ENCODE peak calls at places on chromosomes 6 and 20, in five cellular contexts. K is vagina, Y is SK-N-SH, F is cardiac muscle cell, P is heart right ventricle. R is an unnamed sample.

GRCh38 chr6:10268661-10269060 is 146.2 kb downstream of the TFAP2A start:
- DNase-seq in F (no peak), K (no peak), P (no peak), Y (no peak), R (no peak)

GRCh38 chr6:15355683-15356099 is 109.8 kb downstream of the JARID2 start:
- DNase-seq in Y (no peak), K (no peak), F (peak; percentile 32), P (no peak), R (no peak)

GRCh38 chr6:126657556-126658129 is 317.7 kb downstream of the CENPW start:
- DNase-seq in Y (peak; percentile 7), F (peak; percentile 23), K (no peak), P (no peak), R (peak; percentile 48)

GRCh38 chr6:43181942-43182860 is at the start of gene CUL9:
- DNase-seq in K (no peak), F (peak; percentile 89), P (peak; percentile 86), Y (peak; percentile 94), R (peak; percentile 72)

GRCh38 chr6:140586426-140587061 is 1212.1 kb upstream of the CITED2 start:
- DNase-seq in F (no peak), K (no peak), P (no peak), Y (no peak), R (no peak)

GRCh38 chr6:149234051-149234962 is 83.2 kb upstream of the TAB2 start:
- DNase-seq in P (no peak), K (no peak), F (no peak), Y (no peak), R (no peak)

GRCh38 chr6:114906096-114906495 is 563.3 kb upstream of the HS3ST5 start:
- DNase-seq in Y (no peak), K (no peak), F (no peak), P (no peak), R (no peak)

GRCh38 chr20:60062431-60063336 is 104.5 kb downstream of the CDH26 start:
- DNase-seq in K (peak; percentile 79), F (no peak), P (no peak), Y (peak; percentile 57), R (peak; percentile 37)

GRCh38 chr6:31834704-31835375 is 7.3 kb downstream of the HSPA1B start:
- DNase-seq in K (no peak), F (peak; percentile 82), P (peak; percentile 81), Y (peak; percentile 87), R (peak; percentile 80)

GRCh38 chr6:133594551-133594950 is 294.4 kb upstream of the TCF21 start:
- DNase-seq in P (no peak), Y (no peak), F (no peak), K (no peak), R (no peak)

GRCh38 chr6:84282566-84282965 is 55.1 kb upstream of the CEP162 start:
- DNase-seq in P (no peak), K (no peak), F (no peak), Y (no peak), R (no peak)

GRCh38 chr6:119325559-119326240 is 23.9 kb downstream of the MAN1A1 start:
- DNase-seq in F (no peak), P (no peak), K (no peak), Y (no peak), R (no peak)
- H3K4me1 ChIP-seq in F (peaks cover 24% of the 10 kb centered on the region), P (no peaks in the 10 kb centered on the region), K (peaks cover 22% of the 10 kb centered on the region), Y (no peaks in the 10 kb centered on the region), R (peaks cover 33% of the 10 kb centered on the region)

GRCh38 chr6:24893342-24893850 is 42.4 kb downstream of the RIPOR2 start:
- DNase-seq in K (no peak), Y (no peak), P (no peak), F (no peak), R (no peak)
- H3K4me1 ChIP-seq in K (peaks cover 5% of the 10 kb centered on the region), Y (no peaks in the 10 kb centered on the region), P (no peaks in the 10 kb centered on the region), F (no peaks in the 10 kb centered on the region), R (peaks cover 2% of the 10 kb centered on the region)

GRCh38 chr6:129747588-129748112 is 37.7 kb upstream of the ARHGAP18 start:
- DNase-seq in F (no peak), P (no peak), Y (no peak), K (no peak), R (no peak)
- H3K4me1 ChIP-seq in F (peaks cover 6% of the 10 kb centered on the region), P (peaks cover 40% of the 10 kb centered on the region), Y (peaks cover 60% of the 10 kb centered on the region), K (peaks cover 50% of the 10 kb centered on the region), R (peaks cover 4% of the 10 kb centered on the region)

DNA sequence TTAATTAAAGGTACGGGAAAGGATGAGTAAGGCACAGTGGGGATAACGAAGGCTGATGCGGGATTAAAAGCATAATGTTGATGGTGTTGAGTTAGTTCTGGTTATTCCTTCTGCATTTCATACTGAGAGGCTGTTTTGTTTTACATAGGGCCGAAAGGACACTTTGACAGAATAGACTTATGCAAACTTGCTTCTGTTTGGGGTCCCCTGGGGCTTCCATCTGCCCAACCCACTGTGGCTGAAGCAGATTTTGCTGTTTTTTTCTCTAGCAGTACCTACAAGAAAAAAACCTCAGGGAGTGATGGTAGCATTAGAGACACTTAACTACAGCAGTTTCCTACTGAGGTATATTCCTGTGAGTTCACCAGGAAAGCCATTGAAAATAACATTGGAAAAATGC is 136.1 kb upstream of the SUPT3H start:
- DNase-seq in Y (no peak), F (no peak), K (no peak), P (no peak), R (no peak)
- H3K4me1 ChIP-seq in Y (no peaks in the 10 kb centered on the region), F (no peaks in the 10 kb centered on the region), K (no peaks in the 10 kb centered on the region), P (no peaks in the 10 kb centered on the region), R (no peaks in the 10 kb centered on the region)

GRCh38 chr6:13295576-13295975 is 32.8 kb downstream of the TBC1D7 start:
- DNase-seq in P (no peak), F (no peak), Y (no peak), K (no peak), R (no peak)

GRCh38 chr6:13299909-13300308 is 28.4 kb downstream of the TBC1D7 start:
- DNase-seq in K (no peak), F (no peak), P (no peak), Y (no peak), R (no peak)

GRCh38 chr6:13299403-13299821 is 28.9 kb downstream of the TBC1D7 start:
- DNase-seq in F (no peak), K (no peak), P (no peak), Y (no peak), R (no peak)

GRCh38 chr6:13296536-13296997 is 31.8 kb downstream of the TBC1D7 start:
- DNase-seq in Y (no peak), P (no peak), F (peak; percentile 62), K (no peak), R (no peak)

DNA sequence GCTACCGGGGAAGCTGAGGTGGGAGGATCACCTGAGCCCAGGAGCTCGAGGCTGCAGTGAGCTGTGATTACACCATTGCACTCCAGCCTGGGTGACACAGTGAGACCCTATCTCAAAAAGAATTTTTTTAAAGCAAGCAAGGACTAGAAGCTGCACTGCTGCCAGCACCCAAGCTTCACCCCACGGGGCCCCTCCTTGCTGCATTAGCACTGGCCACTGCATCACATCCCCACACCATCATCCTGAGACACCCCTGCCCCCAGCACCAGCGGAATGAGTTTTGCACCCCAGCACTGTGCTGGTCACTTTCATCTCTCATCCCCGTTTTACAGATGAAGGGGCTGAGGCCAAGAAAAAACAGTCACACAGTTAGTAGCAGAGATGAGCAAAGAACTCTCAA is 30.9 kb downstream of the TBC1D7 start:
- DNase-seq in K (no peak), P (no peak), F (no peak), Y (no peak), R (no peak)
- H3K4me1 ChIP-seq in K (peaks cover under 1% of the 10 kb centered on the region), P (peaks cover 22% of the 10 kb centered on the region), F (peaks cover 15% of the 10 kb centered on the region), Y (peaks cover 3% of the 10 kb centered on the region), R (no peaks in the 10 kb centered on the region)